ENCODE peak calls at places on chromosomes 7 and 10, in eight cellular contexts. One of them, this sample, is unnamed.

GRCh38 chr10:132783865-132784581 is 1.9 kb downstream of the NKX6-2 start:
- DNase-seq in left ventricle myocardium inferior: no peak
- DNase-seq in MM.1S: no peak
- DNase-seq in psoas muscle: no peak
- DNase-seq in cardiac fibroblast: no peak
- DNase-seq in fibroblast of lung: no peak
- DNase-seq in Caco-2: no peak
- DNase-seq in cardiac muscle cell: no peak
- DNase-seq in this sample: no peak

GRCh38 chr10:47290338-47290737 is 9.7 kb upstream of the GDF10 start:
- DNase-seq in left ventricle myocardium inferior: no peak
- DNase-seq in MM.1S: no peak
- DNase-seq in psoas muscle: no peak
- DNase-seq in cardiac fibroblast: no peak
- DNase-seq in fibroblast of lung: no peak
- DNase-seq in Caco-2: no peak
- DNase-seq in cardiac muscle cell: no peak
- DNase-seq in this sample: no peak

GRCh38 chr7:100467638-100468373 is 3.7 kb upstream of the SPACDR start:
- DNase-seq in left ventricle myocardium inferior: no peak
- DNase-seq in MM.1S: no peak
- DNase-seq in psoas muscle: no peak
- DNase-seq in cardiac fibroblast: no peak
- DNase-seq in fibroblast of lung: no peak
- DNase-seq in Caco-2: no peak
- DNase-seq in cardiac muscle cell: no peak
- DNase-seq in this sample: no peak

GRCh38 chr7:66036788-66037187 is 38.8 kb upstream of the ASL start:
- DNase-seq in left ventricle myocardium inferior: no peak
- DNase-seq in MM.1S: no peak
- DNase-seq in psoas muscle: no peak
- DNase-seq in cardiac fibroblast: no peak
- DNase-seq in fibroblast of lung: peak; percentile 54
- DNase-seq in Caco-2: no peak
- DNase-seq in cardiac muscle cell: no peak
- DNase-seq in this sample: no peak

GRCh38 chr7:5526190-5527037 is 102.8 kb upstream of the TNRC18 start:
- DNase-seq in left ventricle myocardium inferior: peak; percentile 59
- DNase-seq in MM.1S: peak; percentile 31
- DNase-seq in psoas muscle: no peak
- DNase-seq in cardiac fibroblast: peak; percentile 57
- DNase-seq in fibroblast of lung: peak; percentile 63
- DNase-seq in Caco-2: peak; percentile 62
- DNase-seq in cardiac muscle cell: peak; percentile 74
- DNase-seq in this sample: no peak

GRCh38 chr7:18902892-18903291 is 214.5 kb downstream of the TWIST1 start:
- DNase-seq in left ventricle myocardium inferior: no peak
- DNase-seq in MM.1S: no peak
- DNase-seq in psoas muscle: no peak
- DNase-seq in cardiac fibroblast: no peak
- DNase-seq in fibroblast of lung: no peak
- DNase-seq in Caco-2: no peak
- DNase-seq in cardiac muscle cell: no peak
- DNase-seq in this sample: no peak

GRCh38 chr10:22315455-22316285 is 518 bp upstream of the COMMD3 start:
- DNase-seq in left ventricle myocardium inferior: no peak
- DNase-seq in MM.1S: no peak
- DNase-seq in psoas muscle: no peak
- DNase-seq in cardiac fibroblast: no peak
- DNase-seq in fibroblast of lung: no peak
- DNase-seq in Caco-2: no peak
- DNase-seq in cardiac muscle cell: no peak
- DNase-seq in this sample: no peak

GRCh38 chr10:100347568-100348195 is 649 bp downstream of the SCD start:
- DNase-seq in left ventricle myocardium inferior: no peak
- DNase-seq in MM.1S: no peak
- DNase-seq in psoas muscle: no peak
- DNase-seq in cardiac fibroblast: no peak
- DNase-seq in fibroblast of lung: peak; percentile 18
- DNase-seq in Caco-2: no peak
- DNase-seq in cardiac muscle cell: no peak
- DNase-seq in this sample: no peak

DNA sequence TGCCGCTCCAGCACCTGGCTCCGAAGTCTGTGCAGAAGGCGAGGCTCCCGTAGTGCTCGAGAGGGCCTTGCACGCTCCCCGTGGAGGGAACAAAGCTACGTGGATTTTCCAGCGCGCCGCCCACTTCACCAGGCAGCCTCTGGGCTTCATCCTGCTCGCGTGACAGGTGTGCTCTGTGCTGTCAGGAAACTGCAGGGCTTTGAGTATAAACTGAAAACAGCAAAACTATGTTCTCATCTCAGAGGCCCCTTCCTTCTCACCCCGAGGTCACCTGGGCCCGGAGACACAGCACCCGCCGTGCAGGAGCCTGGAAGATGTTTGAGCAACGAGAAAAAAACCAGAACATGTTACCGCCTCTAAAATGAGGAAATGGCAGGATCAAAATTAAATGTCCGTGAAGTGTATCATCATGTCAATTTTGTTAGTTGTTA is 17.6 kb upstream of the GPR146 start:
- DNase-seq in left ventricle myocardium inferior: no peak
- DNase-seq in MM.1S: no peak
- DNase-seq in psoas muscle: peak; percentile 5
- DNase-seq in cardiac fibroblast: no peak
- DNase-seq in fibroblast of lung: no peak
- DNase-seq in Caco-2: no peak
- DNase-seq in cardiac muscle cell: no peak
- DNase-seq in this sample: no peak
- H3K4me3 ChIP-seq in left ventricle myocardium inferior: peak overlapping the region; percentile 94
- H3K4me3 ChIP-seq in MM.1S: no peak overlapping the region
- H3K4me3 ChIP-seq in psoas muscle: no peak overlapping the region
- H3K4me3 ChIP-seq in cardiac fibroblast: no peak overlapping the region
- H3K4me3 ChIP-seq in fibroblast of lung: no peak overlapping the region
- H3K4me3 ChIP-seq in Caco-2: no peak overlapping the region
- H3K4me3 ChIP-seq in cardiac muscle cell: no peak overlapping the region
- H3K4me3 ChIP-seq in this sample: peak overlapping the region; percentile 66

DNA sequence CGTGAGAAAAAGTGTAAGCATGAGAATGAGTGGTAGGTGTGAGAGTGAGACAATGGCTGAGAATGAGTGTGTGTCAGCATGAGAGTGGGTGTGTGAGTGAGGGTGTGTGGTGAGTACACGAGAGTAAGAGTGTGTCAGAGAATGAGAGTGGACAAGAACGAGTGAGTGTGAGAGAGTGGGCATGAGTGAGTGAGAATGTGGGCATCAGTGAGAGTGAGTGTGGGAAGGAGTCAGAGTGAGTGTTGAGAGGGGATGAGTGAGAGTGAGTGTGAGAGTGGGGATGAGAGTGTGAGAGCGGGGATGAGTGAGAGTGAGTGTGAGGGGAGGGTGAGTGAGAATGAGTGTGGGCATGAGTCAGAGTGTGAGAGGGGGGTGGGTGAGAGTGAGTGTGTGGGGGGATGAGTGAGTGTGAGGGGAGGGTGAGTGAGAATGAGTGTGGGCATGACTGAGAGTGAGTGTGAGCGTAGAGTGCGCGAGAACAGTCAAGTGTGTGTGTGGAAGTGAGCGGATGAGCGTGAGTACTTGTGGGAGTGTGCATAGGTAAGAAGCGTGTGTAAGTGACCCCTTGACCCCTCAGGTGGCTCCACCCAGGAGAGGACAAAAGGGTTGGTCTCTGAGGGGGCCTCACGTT is 75.8 kb downstream of the GOLGA7B start:
- DNase-seq in left ventricle myocardium inferior: no peak
- DNase-seq in MM.1S: no peak
- DNase-seq in psoas muscle: no peak
- DNase-seq in cardiac fibroblast: no peak
- DNase-seq in fibroblast of lung: no peak
- DNase-seq in Caco-2: no peak
- DNase-seq in cardiac muscle cell: no peak
- DNase-seq in this sample: no peak
- TF ChIP-seq CTCF in left ventricle myocardium inferior: no peak
- TF ChIP-seq CTCF in MM.1S: no peak
- TF ChIP-seq CTCF in psoas muscle: no peak
- TF ChIP-seq CTCF in cardiac fibroblast: no peak
- TF ChIP-seq CTCF in fibroblast of lung: no peak
- TF ChIP-seq CTCF in Caco-2: no peak
- TF ChIP-seq CTCF in cardiac muscle cell: no peak
- TF ChIP-seq CTCF in this sample: no peak

DNA sequence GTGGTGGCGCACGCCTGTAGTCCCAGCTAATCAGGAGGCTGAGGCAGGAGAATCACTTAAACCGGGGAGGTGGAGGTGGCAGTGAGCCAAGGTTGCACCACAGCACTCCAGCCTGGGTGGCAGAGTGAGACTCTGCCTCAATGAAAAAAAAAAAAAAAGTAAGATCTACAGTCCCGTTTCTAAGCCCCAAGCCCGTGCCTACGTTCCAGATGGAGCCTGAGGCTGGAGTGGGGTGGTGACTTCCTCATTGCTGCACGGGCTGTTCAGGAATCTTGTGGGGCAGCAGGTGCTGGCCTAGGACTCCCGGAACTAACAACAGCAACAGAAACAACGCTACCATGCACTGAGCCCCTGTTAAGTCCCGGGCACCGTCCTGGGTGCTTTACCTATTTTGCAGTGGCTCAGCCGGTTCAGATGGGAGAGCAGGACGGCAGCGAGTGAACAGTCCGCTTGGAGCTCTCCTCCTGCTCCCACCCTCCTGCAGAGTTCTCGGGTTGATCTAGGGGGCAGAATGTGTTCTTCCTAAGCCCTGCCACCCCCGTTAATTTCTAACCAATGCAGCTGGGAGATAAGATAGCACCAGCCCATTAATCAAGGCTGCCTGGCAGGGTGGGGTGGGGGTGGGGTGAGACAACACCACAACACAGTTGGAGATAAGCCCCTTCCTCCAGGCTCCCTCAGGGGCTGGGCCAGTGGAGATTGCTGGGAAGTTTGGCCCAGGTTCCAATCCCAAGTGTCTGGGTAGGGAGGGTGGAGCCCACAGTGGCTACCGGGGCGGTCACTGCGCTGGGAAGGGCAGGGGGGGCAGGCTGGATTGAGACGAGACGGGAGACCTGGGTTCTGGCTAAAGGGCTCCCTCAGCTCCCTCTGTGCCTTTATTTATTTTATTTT is 17.0 kb upstream of the SFRP5 start:
- DNase-seq in left ventricle myocardium inferior: peak; percentile 39
- DNase-seq in MM.1S: no peak
- DNase-seq in psoas muscle: no peak
- DNase-seq in cardiac fibroblast: no peak
- DNase-seq in fibroblast of lung: no peak
- DNase-seq in Caco-2: peak; percentile 76
- DNase-seq in cardiac muscle cell: peak; percentile 59
- DNase-seq in this sample: peak; percentile 50
- H3K4me3 ChIP-seq in left ventricle myocardium inferior: peak overlapping the region; percentile 48
- H3K4me3 ChIP-seq in MM.1S: no peak overlapping the region
- H3K4me3 ChIP-seq in psoas muscle: no peak overlapping the region
- H3K4me3 ChIP-seq in cardiac fibroblast: no peak overlapping the region
- H3K4me3 ChIP-seq in fibroblast of lung: no peak overlapping the region
- H3K4me3 ChIP-seq in Caco-2: peak overlapping the region; percentile 49
- H3K4me3 ChIP-seq in cardiac muscle cell: no peak overlapping the region
- H3K4me3 ChIP-seq in this sample: peak overlapping the region; percentile 2

GRCh38 chr10:118307768-118308347 is 34.3 kb downstream of the FAM204A start:
- DNase-seq in left ventricle myocardium inferior: no peak
- DNase-seq in MM.1S: no peak
- DNase-seq in psoas muscle: no peak
- DNase-seq in cardiac fibroblast: no peak
- DNase-seq in fibroblast of lung: no peak
- DNase-seq in Caco-2: no peak
- DNase-seq in cardiac muscle cell: no peak
- DNase-seq in this sample: peak; percentile 15

GRCh38 chr10:118310822-118311221 is 31.3 kb downstream of the FAM204A start:
- DNase-seq in left ventricle myocardium inferior: no peak
- DNase-seq in MM.1S: no peak
- DNase-seq in psoas muscle: no peak
- DNase-seq in cardiac fibroblast: peak; percentile 61
- DNase-seq in fibroblast of lung: peak; percentile 46
- DNase-seq in Caco-2: no peak
- DNase-seq in cardiac muscle cell: no peak
- DNase-seq in this sample: peak; percentile 48

GRCh38 chr10:118309911-118310310 is 32.2 kb downstream of the FAM204A start:
- DNase-seq in left ventricle myocardium inferior: no peak
- DNase-seq in MM.1S: no peak
- DNase-seq in psoas muscle: no peak
- DNase-seq in cardiac fibroblast: no peak
- DNase-seq in fibroblast of lung: no peak
- DNase-seq in Caco-2: no peak
- DNase-seq in cardiac muscle cell: no peak
- DNase-seq in this sample: no peak

GRCh38 chr10:118307237-118307636 is 34.9 kb downstream of the FAM204A start:
- DNase-seq in left ventricle myocardium inferior: no peak
- DNase-seq in MM.1S: no peak
- DNase-seq in psoas muscle: no peak
- DNase-seq in cardiac fibroblast: no peak
- DNase-seq in fibroblast of lung: no peak
- DNase-seq in Caco-2: no peak
- DNase-seq in cardiac muscle cell: no peak
- DNase-seq in this sample: no peak

DNA sequence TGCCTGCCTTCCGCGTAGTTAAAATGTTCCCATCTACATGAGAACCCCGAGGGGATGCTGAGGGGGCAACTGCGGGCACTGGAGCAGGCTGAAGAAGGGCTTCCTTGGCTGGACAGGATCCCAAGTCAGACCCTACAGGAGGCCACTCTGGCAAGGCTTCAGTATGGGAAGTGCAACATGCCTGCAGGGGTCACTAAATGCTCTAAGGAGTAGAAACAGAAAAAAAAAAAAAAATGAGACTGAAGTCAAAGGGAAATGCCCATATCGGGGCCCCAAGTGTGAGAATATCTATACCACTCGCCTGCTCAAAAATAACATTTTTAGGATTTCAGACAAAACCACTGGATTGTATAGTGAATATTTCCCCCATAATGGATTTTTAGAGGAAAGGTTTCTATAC is 33.5 kb downstream of the FAM204A start:
- DNase-seq in left ventricle myocardium inferior: no peak
- DNase-seq in MM.1S: no peak
- DNase-seq in psoas muscle: no peak
- DNase-seq in cardiac fibroblast: no peak
- DNase-seq in fibroblast of lung: no peak
- DNase-seq in Caco-2: peak; percentile 27
- DNase-seq in cardiac muscle cell: no peak
- DNase-seq in this sample: no peak
- TF ChIP-seq CTCF in left ventricle myocardium inferior: no peak
- TF ChIP-seq CTCF in MM.1S: no peak
- TF ChIP-seq CTCF in psoas muscle: no peak
- TF ChIP-seq CTCF in cardiac fibroblast: no peak
- TF ChIP-seq CTCF in fibroblast of lung: peak; percentile 1
- TF ChIP-seq CTCF in Caco-2: peak; percentile 20
- TF ChIP-seq CTCF in cardiac muscle cell: no peak
- TF ChIP-seq CTCF in this sample: peak; percentile 18

GRCh38 chr10:33249659-33250058 is 84.8 kb downstream of the NRP1 start:
- DNase-seq in left ventricle myocardium inferior: no peak
- DNase-seq in MM.1S: no peak
- DNase-seq in psoas muscle: no peak
- DNase-seq in cardiac fibroblast: peak; percentile 51
- DNase-seq in fibroblast of lung: no peak
- DNase-seq in Caco-2: no peak
- DNase-seq in cardiac muscle cell: no peak
- DNase-seq in this sample: no peak
- H3K4me3 ChIP-seq in left ventricle myocardium inferior: no peak overlapping the region
- H3K4me3 ChIP-seq in MM.1S: no peak overlapping the region
- H3K4me3 ChIP-seq in psoas muscle: no peak overlapping the region
- H3K4me3 ChIP-seq in cardiac fibroblast: no peak overlapping the region
- H3K4me3 ChIP-seq in fibroblast of lung: no peak overlapping the region
- H3K4me3 ChIP-seq in Caco-2: no peak overlapping the region
- H3K4me3 ChIP-seq in cardiac muscle cell: no peak overlapping the region
- H3K4me3 ChIP-seq in this sample: no peak overlapping the region

GRCh38 chr7:77944183-77945182 is 145.9 kb downstream of the PHTF2 start:
- DNase-seq in left ventricle myocardium inferior: no peak
- DNase-seq in MM.1S: no peak
- DNase-seq in psoas muscle: no peak
- DNase-seq in cardiac fibroblast: no peak
- DNase-seq in fibroblast of lung: no peak
- DNase-seq in Caco-2: no peak
- DNase-seq in cardiac muscle cell: no peak
- DNase-seq in this sample: no peak
- TF ChIP-seq CTCF in left ventricle myocardium inferior: no peak
- TF ChIP-seq CTCF in MM.1S: no peak
- TF ChIP-seq CTCF in psoas muscle: no peak
- TF ChIP-seq CTCF in cardiac fibroblast: no peak
- TF ChIP-seq CTCF in fibroblast of lung: no peak
- TF ChIP-seq CTCF in Caco-2: no peak
- TF ChIP-seq CTCF in cardiac muscle cell: no peak
- TF ChIP-seq CTCF in this sample: no peak

This sample was measured in fibroblast of villous mesenchyme.